ENCODE peak calls at places on chromosome 1, in nine cellular contexts. H is transverse colon; Q is HL-60; V is CD8-positive, alpha-beta memory T cell; E is mucosa of gallbladder; S is osteocyte; X is memory B cell; L is SK-N-MC; P is NCI-H1105 treated with DMSO at 0.1 percent for 48 hours. A is an unnamed sample.
A peak's percentile ranks its signal among the peaks of the same experiment; 100 is the strongest.

GRCh38 chr1:5740865-5741860 is 251.1 kb downstream of the NPHP4 start:
- DNase-seq in Q (no peak), H (no peak), E (no peak), L (no peak), X (no peak), P (no peak), S (no peak), V (peak; percentile 14), A (no peak)

GRCh38 chr1:100250264-100250663 is 630 bp upstream of the DBT start:
- DNase-seq in S (no peak), X (no peak), L (no peak), V (no peak), H (no peak), E (no peak), Q (no peak), P (no peak), A (no peak)

GRCh38 chr1:150995896-150996295 is 10.8 kb downstream of the MINDY1 start:
- DNase-seq in Q (no peak), P (peak; percentile 34), L (no peak), H (no peak), S (no peak), X (peak; percentile 37), V (no peak), E (peak; percentile 36), A (peak; percentile 58)

GRCh38 chr1:99849744-99850457 is at the start of gene AGL:
- DNase-seq in E (peak; percentile 87), H (peak; percentile 94), S (peak; percentile 94), P (peak; percentile 88), L (no peak), V (peak; percentile 92), Q (peak; percentile 69), X (peak; percentile 83), A (peak; percentile 85)

GRCh38 chr1:60436148-60436547 is 362.6 kb upstream of the C1orf87 start:
- DNase-seq in X (no peak), P (no peak), H (no peak), V (no peak), S (no peak), L (no peak), Q (no peak), E (no peak), A (no peak)

GRCh38 chr1:119787776-119788175 is 19.1 kb upstream of the HMGCS2 start:
- DNase-seq in E (no peak), P (no peak), V (no peak), S (no peak), Q (peak; percentile 60), H (no peak), X (no peak), L (no peak), A (peak; percentile 63)

GRCh38 chr1:22264464-22265330 is 121.8 kb upstream of the WNT4 start:
- DNase-seq in V (no peak), P (no peak), L (no peak), H (no peak), Q (no peak), E (no peak), S (no peak), X (no peak), A (no peak)

GRCh38 chr1:204624631-204625216 is 60.8 kb downstream of the LRRN2 start:
- DNase-seq in V (no peak), Q (no peak), H (no peak), E (no peak), L (no peak), S (no peak), X (no peak), P (no peak), A (no peak)

GRCh38 chr1:67059331-67059730 is 5.4 kb upstream of the SLC35D1 start:
- DNase-seq in L (no peak), Q (no peak), E (no peak), P (no peak), V (no peak), H (no peak), S (no peak), X (no peak), A (no peak)

GRCh38 chr1:38805036-38805435 is 54.5 kb downstream of the RRAGC start:
- DNase-seq in H (no peak), X (no peak), Q (no peak), V (no peak), P (no peak), E (no peak), L (no peak), S (no peak), A (no peak)

GRCh38 chr1:178310685-178311105 is 186.1 kb downstream of the CLEC20A start:
- DNase-seq in E (no peak), S (no peak), P (peak; percentile 87), H (no peak), V (no peak), L (peak; percentile 22), X (peak; percentile 51), Q (peak; percentile 67), A (peak; percentile 85)

GRCh38 chr1:40966411-40966810 is 13.1 kb upstream of the CTPS1 start:
- DNase-seq in S (no peak), E (no peak), X (no peak), Q (no peak), H (no peak), L (no peak), P (no peak), V (no peak), A (no peak)